ENCODE peak calls at places on chromosome 22, in four cellular contexts. N is transverse colon, X is HL-60, L is uterus. J is an unnamed sample.

GRCh38 chr22:49838771-49839717 is 11.4 kb upstream of the BRD1 start:
- DNase-seq in N (peak; percentile 61), X (peak; percentile 51), L (no peak), J (peak; percentile 50)

GRCh38 chr22:39349506-39349966 is 255 bp upstream of the SYNGR1 start:
- DNase-seq in N (peak; percentile 27), X (peak; percentile 46), L (peak; percentile 39), J (no peak)

GRCh38 chr22:40128989-40129388 is 48.7 kb upstream of the TNRC6B start:
- DNase-seq in N (peak; percentile 48), X (no peak), L (no peak), J (no peak)

GRCh38 chr22:37295946-37296345 is 13.6 kb downstream of the CYTH4 start:
- DNase-seq in N (no peak), X (no peak), L (no peak), J (no peak)

GRCh38 chr22:25060522-25061071 is 108.1 kb downstream of the KIAA1671 start:
- DNase-seq in N (no peak), X (no peak), L (no peak), J (no peak)

GRCh38 chr22:46592390-46592872 is 27.8 kb upstream of the GRAMD4 start:
- DNase-seq in N (peak; percentile 71), X (no peak), L (no peak), J (no peak)

GRCh38 chr22:26679003-26679629 is 21.7 kb downstream of the MIAT start:
- DNase-seq in N (peak; percentile 80), X (peak; percentile 74), L (peak; percentile 64), J (peak; percentile 69)

GRCh38 chr22:49284931-49285330 is 542.7 kb downstream of the BRD1 start:
- DNase-seq in N (no peak), X (no peak), L (no peak), J (no peak)

GRCh38 chr22:21677606-21678443 is 12.0 kb downstream of the PPIL2 start:
- DNase-seq in N (no peak), X (no peak), L (no peak), J (no peak)